ENCODE peak calls at places on chromosomes 7 and 10, in nine cellular contexts. S is cardiac fibroblast, H is RKO, C is retina, D is head of caudate nucleus, K is heart right ventricle, P is uterus, T is A172, Z is aorta. B is an unnamed sample.

GRCh38 chr7:57529931-57530330 is 80.0 kb downstream of the ZNF716 start:
- DNase-seq in S (no peak), H (no peak), C (no peak), D (no peak), K (no peak), P (no peak), T (no peak), Z (no peak), B (no peak)

GRCh38 chr7:78912781-78913180 is 540.7 kb downstream of the MAGI2 start:
- DNase-seq in S (no peak), H (no peak), C (no peak), D (no peak), K (no peak), P (no peak), T (no peak), Z (no peak), B (no peak)

GRCh38 chr7:42185726-42186125 is 51.3 kb downstream of the GLI3 start:
- DNase-seq in S (no peak), H (no peak), C (no peak), D (no peak), K (no peak), P (no peak), T (no peak), Z (no peak), B (no peak)

GRCh38 chr10:11489591-11489990 is 121.9 kb downstream of the USP6NL start:
- DNase-seq in S (no peak), H (no peak), C (no peak), D (no peak), K (no peak), P (no peak), T (no peak), Z (no peak), B (no peak)

GRCh38 chr7:123622660-123623386 is 21.2 kb downstream of the ASB15 start:
- DNase-seq in S (no peak), H (no peak), C (no peak), D (no peak), K (no peak), P (no peak), T (no peak), Z (no peak), B (no peak)

GRCh38 chr10:116688241-116688711 is 54.1 kb downstream of the HSPA12A start:
- DNase-seq in S (peak; percentile 79), H (no peak), C (no peak), D (no peak), K (no peak), P (peak; percentile 42), T (peak; percentile 48), Z (no peak), B (no peak)

GRCh38 chr7:71750290-71750689 is 618.3 kb downstream of the GALNT17 start:
- DNase-seq in S (no peak), H (no peak), C (no peak), D (no peak), K (no peak), P (no peak), T (no peak), Z (no peak), B (no peak)

GRCh38 chr10:6878067-6878412 is 298.0 kb upstream of the PRKCQ start:
- DNase-seq in S (peak; percentile 18), H (no peak), C (peak; percentile 53), D (peak; percentile 18), K (no peak), P (no peak), T (no peak), Z (no peak), B (no peak)

GRCh38 chr7:105346593-105347322 is 42.0 kb downstream of the SRPK2 start:
- DNase-seq in S (no peak), H (no peak), C (no peak), D (no peak), K (no peak), P (no peak), T (no peak), Z (no peak), B (no peak)

GRCh38 chr7:19203686-19204085 is 58.5 kb upstream of the FERD3L start:
- DNase-seq in S (no peak), H (no peak), C (no peak), D (no peak), K (no peak), P (no peak), T (no peak), Z (no peak), B (no peak)

GRCh38 chr7:55366461-55367138 is 1.5 kb downstream of the LANCL2 start:
- DNase-seq in S (peak; percentile 11), H (peak; percentile 62), C (no peak), D (no peak), K (no peak), P (no peak), T (peak; percentile 42), Z (no peak), B (no peak)

GRCh38 chr10:30434273-30435067 is 486 bp downstream of the MAP3K8 start:
- DNase-seq in S (peak; percentile 94), H (peak; percentile 80), C (peak; percentile 89), D (peak; percentile 67), K (peak; percentile 85), P (peak; percentile 89), T (peak; percentile 66), Z (peak; percentile 95), B (peak; percentile 62)

GRCh38 chr7:11969627-11970026 is 137.6 kb upstream of the THSD7A start:
- DNase-seq in S (no peak), H (no peak), C (no peak), D (no peak), K (no peak), P (no peak), T (no peak), Z (no peak), B (no peak)

GRCh38 chr10:34815174-34816066 is at the start of gene PARD3:
- DNase-seq in S (peak; percentile 80), H (peak; percentile 83), C (peak; percentile 89), D (peak; percentile 63), K (peak; percentile 77), P (peak; percentile 60), T (peak; percentile 39), Z (peak; percentile 86), B (peak; percentile 83)

GRCh38 chr7:12519682-12520009 is 50.9 kb upstream of the SCIN start:
- DNase-seq in S (no peak), H (no peak), C (no peak), D (no peak), K (no peak), P (no peak), T (no peak), Z (no peak), B (no peak)

GRCh38 chr10:6348091-6348862 is 145.5 kb downstream of the PFKFB3 start:
- DNase-seq in S (no peak), H (no peak), C (no peak), D (peak; percentile 73), K (peak; percentile 44), P (no peak), T (peak; percentile 28), Z (no peak), B (no peak)

GRCh38 chr10:133006202-133006601 is 63.8 kb upstream of the CFAP46 start:
- DNase-seq in S (no peak), H (no peak), C (no peak), D (no peak), K (no peak), P (no peak), T (no peak), Z (no peak), B (no peak)

GRCh38 chr7:22411977-22412693 is 55.2 kb upstream of the RAPGEF5 start:
- DNase-seq in S (no peak), H (no peak), C (peak; percentile 26), D (no peak), K (no peak), P (no peak), T (no peak), Z (no peak), B (no peak)

GRCh38 chr10:3850999-3851937 is 66.3 kb upstream of the KLF6 start:
- DNase-seq in S (peak; percentile 78), H (peak; percentile 26), C (no peak), D (no peak), K (no peak), P (no peak), T (peak; percentile 82), Z (no peak), B (no peak)

GRCh38 chr7:94325121-94325475 is 69.6 kb upstream of the COL1A2 start:
- DNase-seq in S (no peak), H (no peak), C (no peak), D (no peak), K (no peak), P (no peak), T (no peak), Z (no peak), B (no peak)

GRCh38 chr7:464177-464711 is 55.4 kb downstream of the PDGFA start:
- DNase-seq in S (no peak), H (no peak), C (no peak), D (no peak), K (no peak), P (peak; percentile 4), T (no peak), Z (peak; percentile 68), B (no peak)

GRCh38 chr7:42197391-42197790 is 39.6 kb downstream of the GLI3 start:
- DNase-seq in S (no peak), H (no peak), C (no peak), D (no peak), K (no peak), P (no peak), T (no peak), Z (no peak), B (no peak)

GRCh38 chr10:5761220-5761619 is 52.0 kb downstream of the GDI2 start:
- DNase-seq in S (no peak), H (no peak), C (no peak), D (no peak), K (no peak), P (no peak), T (no peak), Z (no peak), B (no peak)

GRCh38 chr10:12414278-12414988 is 65.1 kb downstream of the CAMK1D start:
- DNase-seq in S (no peak), H (no peak), C (no peak), D (no peak), K (no peak), P (no peak), T (peak; percentile 55), Z (no peak), B (no peak)

GRCh38 chr7:11478873-11479272 is 353.1 kb downstream of the THSD7A start:
- DNase-seq in S (no peak), H (no peak), C (no peak), D (no peak), K (no peak), P (no peak), T (no peak), Z (no peak), B (no peak)

GRCh38 chr10:17516376-17516775 is 62.0 kb upstream of the ST8SIA6 start:
- DNase-seq in S (no peak), H (no peak), C (no peak), D (no peak), K (no peak), P (no peak), T (no peak), Z (no peak), B (no peak)